ENCODE peak calls at places on chromosome 10, in six cellular contexts. H is CD4-positive, CD25-positive, alpha-beta regulatory T cell; O is fibroblast of lung; G is heart right ventricle; K is SK-N-SH; D is psoas muscle. X is an unnamed sample. For H3K27me3, the result is how much of the 10 kb centered on the place peaks cover.

GRCh38 chr10:75707080-75707840 is 275.8 kb downstream of the LRMDA start:
- DNase-seq in G (no peak), D (no peak), K (no peak), H (no peak), O (no peak), X (no peak)

GRCh38 chr10:22911889-22912762 is 15.7 kb upstream of the ARMC3 start:
- DNase-seq in O (peak), D (no peak), G (peak), H (no peak), K (peak), X (no peak)

GRCh38 chr10:51048792-51049191 is 25.5 kb upstream of the PRKG1 start:
- DNase-seq in K (no peak), O (no peak), G (no peak), D (no peak), H (no peak), X (no peak)

GRCh38 chr10:58651040-58651439 is 138.4 kb downstream of the BICC1 start:
- DNase-seq in O (peak), K (peak), D (no peak), H (no peak), G (peak), X (no peak)

GRCh38 chr10:71528371-71529202 is 131.9 kb downstream of the CDH23 start:
- DNase-seq in G (no peak), K (no peak), H (no peak), O (no peak), D (peak), X (no peak)

GRCh38 chr10:34194259-34194658 is 620.8 kb downstream of the PARD3 start:
- DNase-seq in O (peak), K (peak), D (no peak), G (no peak), H (no peak), X (no peak)

GRCh38 chr10:16967000-16967865 is 150.0 kb upstream of the RSU1 start:
- DNase-seq in K (no peak), G (no peak), D (no peak), O (peak), H (peak), X (no peak)

GRCh38 chr10:878895-879294 is 52.6 kb downstream of the LARP4B start:
- DNase-seq in G (no peak), O (peak), D (no peak), K (no peak), H (no peak), X (no peak)

GRCh38 chr10:120980316-120980975 is 129.3 kb downstream of the WDR11 start:
- DNase-seq in G (no peak), H (no peak), K (no peak), D (no peak), O (no peak), X (no peak)

GRCh38 chr10:110340821-110341220 is 36.1 kb upstream of the SMNDC1 start:
- DNase-seq in D (no peak), H (no peak), K (no peak), G (no peak), O (peak), X (no peak)

GRCh38 chr10:110267246-110267645 is 37.5 kb downstream of the SMNDC1 start:
- DNase-seq in D (no peak), G (no peak), O (no peak), H (no peak), K (no peak), X (no peak)

GRCh38 chr10:106958591-106959328 is 205.7 kb downstream of the SORCS1 start:
- DNase-seq in G (no peak), D (no peak), H (no peak), O (no peak), K (peak), X (no peak)

GRCh38 chr10:4691776-4692175 is 134.2 kb upstream of the AKR1E2 start:
- DNase-seq in G (no peak), H (no peak), D (no peak), O (peak), K (no peak), X (no peak)

GRCh38 chr10:63637833-63638443 is 116.7 kb downstream of the REEP3 start:
- DNase-seq in O (no peak), G (no peak), H (no peak), D (no peak), K (no peak), X (no peak)

GRCh38 chr10:89369142-89370105 is 8.4 kb upstream of the IFIT1B start:
- DNase-seq in H (peak), K (peak), G (no peak), O (peak), D (no peak), X (no peak)

GRCh38 chr10:50419091-50419490 is 167.8 kb upstream of the ASAH2 start:
- DNase-seq in H (no peak), O (no peak), K (no peak), G (no peak), D (no peak), X (no peak)

GRCh38 chr10:23826399-23826798 is 382.5 kb upstream of the KIAA1217 start:
- DNase-seq in D (no peak), H (peak), K (no peak), G (peak), O (no peak), X (no peak)

GRCh38 chr10:97549587-97550322 is 22.8 kb upstream of the ANKRD2 start:
- DNase-seq in G (no peak), H (no peak), O (no peak), K (peak), D (peak), X (no peak)

GRCh38 chr10:112915590-112916572 is 34.2 kb upstream of the TCF7L2 start:
- DNase-seq in K (no peak), G (no peak), H (no peak), O (peak), D (no peak), X (no peak)

DNA sequence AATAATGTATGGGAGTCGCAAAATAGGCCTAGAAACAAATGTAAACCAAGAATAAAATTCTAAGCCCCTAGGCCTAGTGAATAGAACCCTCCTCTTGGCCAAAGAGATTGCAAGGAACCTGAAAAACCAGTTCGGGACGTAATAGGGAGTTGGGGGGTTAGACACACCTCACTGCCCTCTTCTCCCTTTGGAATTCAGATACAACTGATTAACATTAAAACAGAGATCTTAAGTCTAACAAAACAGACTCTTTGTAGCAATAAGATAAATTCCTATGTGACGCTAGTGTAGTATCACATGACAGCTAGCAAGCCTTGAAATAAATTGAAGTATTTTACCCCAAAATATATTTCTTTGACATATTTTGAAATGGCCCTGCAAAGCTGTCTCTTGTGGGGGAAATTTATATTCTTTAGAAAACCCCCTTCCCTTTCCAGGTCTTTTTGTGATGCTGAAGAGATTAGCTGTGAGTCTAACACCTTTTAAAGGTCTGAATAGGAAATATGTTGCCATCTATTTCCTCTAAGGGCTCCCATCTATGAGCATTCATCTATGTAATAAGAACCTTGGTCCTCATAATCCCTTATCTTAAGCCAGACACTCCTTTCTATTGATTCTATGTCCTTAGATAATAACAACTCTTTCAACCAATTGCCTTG is 623.4 kb upstream of the NRG3 start:
- DNase-seq in G (no peak), H (no peak), O (no peak), K (no peak), D (no peak), X (no peak)
- H3K27me3 ChIP-seq in G (under half), H (under half), O (under half), K (under half), D (under half), X (under half)

GRCh38 chr10:93570383-93570782 is 3.9 kb downstream of the FFAR4 start:
- DNase-seq in D (no peak), O (no peak), K (no peak), H (no peak), G (no peak), X (no peak)
- H3K27me3 ChIP-seq in D (half or more), O (under half), K (half or more), H (under half), G (under half), X (under half)

GRCh38 chr10:131762789-131763696 is 137.8 kb upstream of the PPP2R2D start:
- DNase-seq in D (no peak), K (no peak), G (no peak), O (no peak), H (no peak), X (no peak)
- H3K27me3 ChIP-seq in D (under half), K (under half), G (under half), O (under half), H (under half), X (under half)

GRCh38 chr10:78367751-78368150 is 334.1 kb downstream of the RPS24 start:
- DNase-seq in G (no peak), O (no peak), H (no peak), D (no peak), K (no peak), X (no peak)

GRCh38 chr10:78367012-78367411 is 333.3 kb downstream of the RPS24 start:
- DNase-seq in K (no peak), O (peak), H (no peak), D (no peak), G (no peak), X (no peak)

GRCh38 chr10:78372806-78373205 is 339.1 kb downstream of the RPS24 start:
- DNase-seq in D (no peak), K (no peak), O (no peak), G (no peak), H (no peak), X (no peak)

GRCh38 chr10:78374331-78375028 is 340.8 kb downstream of the RPS24 start:
- DNase-seq in G (no peak), O (no peak), K (no peak), D (no peak), H (no peak), X (no peak)

GRCh38 chr10:78371118-78371517 is 337.5 kb downstream of the RPS24 start:
- DNase-seq in D (no peak), O (no peak), G (no peak), K (no peak), H (no peak), X (no peak)
- H3K27me3 ChIP-seq in D (under half), O (under half), G (under half), K (under half), H (under half), X (under half)

DNA sequence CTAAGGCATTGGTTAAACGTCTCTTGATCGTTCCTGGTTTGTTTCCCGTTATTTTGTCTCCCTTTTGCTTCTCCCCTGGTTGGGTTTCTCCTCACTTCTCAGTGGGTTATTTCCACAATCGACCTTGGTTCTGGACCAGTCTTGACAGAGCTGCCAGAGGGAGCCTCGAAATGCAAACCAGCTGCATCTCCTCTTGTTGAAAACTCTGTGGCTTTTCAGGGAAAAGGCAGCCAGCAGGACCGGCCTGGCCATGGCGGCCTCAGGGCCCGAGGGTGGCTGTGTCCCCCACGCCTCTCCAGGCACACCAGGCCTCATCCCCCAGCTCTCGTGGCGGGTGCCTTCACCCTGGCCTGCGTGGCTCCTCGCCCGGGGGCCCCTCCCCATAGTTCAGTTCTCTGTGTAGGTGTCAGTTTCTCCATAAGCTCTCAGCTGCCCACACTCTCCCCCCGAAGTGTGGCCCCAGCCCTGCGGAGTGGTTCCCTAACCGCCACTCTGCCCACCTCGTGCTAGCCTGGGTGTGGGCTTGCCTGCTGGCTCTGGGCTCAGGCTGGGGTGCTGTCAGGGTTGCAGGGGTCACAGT is 63.5 kb downstream of the MGMT start:
- DNase-seq in O (no peak), K (no peak), H (no peak), D (peak), G (no peak), X (no peak)
- H3K27me3 ChIP-seq in O (under half), K (under half), H (under half), D (under half), G (under half), X (under half)

GRCh38 chr10:101091546-101092290 is 29.9 kb downstream of the KAZALD1 start:
- DNase-seq in D (no peak), O (no peak), K (no peak), G (no peak), H (no peak), X (no peak)

GRCh38 chr10:101096378-101096777 is 34.6 kb downstream of the KAZALD1 start:
- DNase-seq in K (no peak), D (no peak), G (no peak), O (no peak), H (no peak), X (no peak)

GRCh38 chr10:101095550-101096213 is 33.9 kb downstream of the KAZALD1 start:
- DNase-seq in H (peak), G (peak), O (peak), D (peak), K (peak), X (no peak)

GRCh38 chr10:101092742-101093386 is 31.1 kb downstream of the KAZALD1 start:
- DNase-seq in O (no peak), H (no peak), D (no peak), K (no peak), G (no peak), X (no peak)

GRCh38 chr10:101094113-101094512 is 32.3 kb downstream of the KAZALD1 start:
- DNase-seq in D (no peak), O (no peak), H (no peak), G (no peak), K (no peak), X (no peak)
- H3K27me3 ChIP-seq in D (half or more), O (under half), H (under half), G (under half), K (under half), X (under half)

DNA sequence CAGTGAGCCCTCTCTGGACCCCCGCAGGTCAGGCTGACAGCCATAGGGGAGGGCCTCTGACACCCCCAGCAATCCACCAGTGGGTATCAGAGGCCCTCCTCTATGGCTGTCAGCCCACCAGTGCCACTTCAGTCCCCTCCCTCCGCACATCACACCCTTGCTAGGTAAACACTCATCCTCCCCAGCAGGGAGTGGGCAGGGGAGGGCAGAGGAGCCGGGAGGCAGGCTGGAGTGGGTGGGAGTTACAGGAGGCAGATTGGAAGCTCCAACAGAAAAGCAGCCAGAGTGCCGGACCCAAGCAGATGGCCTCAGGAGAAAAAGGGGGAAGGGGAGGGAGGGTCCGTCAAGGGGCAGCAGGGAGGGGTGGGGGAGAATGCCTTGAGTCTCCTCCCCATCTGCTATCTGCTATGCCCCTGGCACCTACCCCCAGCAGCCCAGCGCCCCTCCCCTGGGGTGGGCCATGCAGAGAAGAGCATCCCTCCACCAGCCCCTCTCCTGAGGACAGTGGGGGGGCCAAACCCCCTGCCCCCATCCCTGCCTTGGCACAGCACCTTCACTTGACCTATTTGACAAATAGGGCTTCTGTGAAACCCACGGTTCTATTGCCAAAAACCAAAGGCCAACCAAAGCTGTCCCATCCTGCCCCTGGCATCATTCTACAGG is 2.4 kb downstream of the RASGEF1A start:
- DNase-seq in H (no peak), G (no peak), O (no peak), D (no peak), K (peak), X (no peak)
- H3K27me3 ChIP-seq in H (under half), G (under half), O (under half), D (under half), K (under half), X (under half)

DNA sequence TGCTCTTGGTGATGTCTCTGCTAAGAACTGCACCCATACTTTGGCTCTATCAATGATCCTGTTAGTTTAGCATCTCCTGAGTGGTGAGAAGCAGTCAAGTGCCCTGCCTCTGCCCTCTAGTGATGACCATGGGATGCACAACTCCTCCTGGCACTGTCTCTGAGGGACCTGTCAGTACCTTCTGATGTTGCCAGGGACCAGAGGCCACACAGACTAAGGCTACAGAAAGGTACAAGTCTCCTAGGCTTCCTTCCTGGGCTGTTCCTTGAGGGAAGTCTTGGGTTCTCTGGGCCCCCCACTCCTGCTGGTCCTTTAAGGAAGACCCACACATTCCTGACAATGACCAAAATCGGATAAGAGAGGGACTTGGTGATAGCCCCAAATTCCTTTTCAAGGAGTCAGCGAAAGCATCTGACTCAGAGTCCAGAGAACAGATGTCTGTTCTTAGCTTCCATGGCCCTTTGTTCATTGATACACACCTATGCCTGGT is 15.3 kb downstream of the NKX2-3 start:
- DNase-seq in G (no peak), D (no peak), H (peak), O (no peak), K (peak), X (no peak)
- H3K27me3 ChIP-seq in G (under half), D (half or more), H (under half), O (under half), K (half or more), X (under half)

GRCh38 chr10:116070743-116071320 is 202.2 kb downstream of the GFRA1 start:
- DNase-seq in G (no peak), O (no peak), H (no peak), D (no peak), K (no peak), X (no peak)
- H3K27me3 ChIP-seq in G (under half), O (under half), H (under half), D (under half), K (under half), X (under half)